ENCODE peak calls at places on chromosomes 6 and 20, in six cellular contexts. One of them, this sample, is unnamed.

GRCh38 chr6:52543262-52543661 is 33.6 kb downstream of the TRAM2 start:
- DNase-seq in cardiac septum: no peak
- DNase-seq in NT2/D1: no peak
- DNase-seq in activated T-cell treated with anti-CD3 and anti-CD28 coated beads for 24 hours: no peak
- DNase-seq in anterior cingulate cortex: no peak
- DNase-seq in lung: no peak
- DNase-seq in this sample: peak; percentile 36

GRCh38 chr20:34296468-34296867 is 6.7 kb downstream of the AHCY start:
- DNase-seq in cardiac septum: no peak
- DNase-seq in NT2/D1: no peak
- DNase-seq in activated T-cell treated with anti-CD3 and anti-CD28 coated beads for 24 hours: no peak
- DNase-seq in anterior cingulate cortex: no peak
- DNase-seq in lung: no peak
- DNase-seq in this sample: no peak

GRCh38 chr6:34938268-34938667 is 49.2 kb downstream of the ANKS1A start:
- DNase-seq in cardiac septum: no peak
- DNase-seq in NT2/D1: no peak
- DNase-seq in activated T-cell treated with anti-CD3 and anti-CD28 coated beads for 24 hours: no peak
- DNase-seq in anterior cingulate cortex: no peak
- DNase-seq in lung: no peak
- DNase-seq in this sample: no peak

GRCh38 chr6:42045538-42046460 is 4.5 kb upstream of the TAF8 start:
- DNase-seq in cardiac septum: peak; percentile 94
- DNase-seq in NT2/D1: peak; percentile 54
- DNase-seq in activated T-cell treated with anti-CD3 and anti-CD28 coated beads for 24 hours: peak; percentile 70
- DNase-seq in anterior cingulate cortex: peak; percentile 73
- DNase-seq in lung: peak; percentile 96
- DNase-seq in this sample: peak; percentile 93

GRCh38 chr20:50376179-50376887 is 133.8 kb upstream of the PTPN1 start:
- DNase-seq in cardiac septum: no peak
- DNase-seq in NT2/D1: no peak
- DNase-seq in activated T-cell treated with anti-CD3 and anti-CD28 coated beads for 24 hours: no peak
- DNase-seq in anterior cingulate cortex: no peak
- DNase-seq in lung: no peak
- DNase-seq in this sample: no peak

GRCh38 chr6:48826884-48827701 is 636.0 kb downstream of the MMUT start:
- DNase-seq in cardiac septum: no peak
- DNase-seq in NT2/D1: no peak
- DNase-seq in activated T-cell treated with anti-CD3 and anti-CD28 coated beads for 24 hours: no peak
- DNase-seq in anterior cingulate cortex: no peak
- DNase-seq in lung: no peak
- DNase-seq in this sample: peak; percentile 76

GRCh38 chr6:14656676-14657075 is 539.1 kb downstream of the CD83 start:
- DNase-seq in cardiac septum: no peak
- DNase-seq in NT2/D1: no peak
- DNase-seq in activated T-cell treated with anti-CD3 and anti-CD28 coated beads for 24 hours: no peak
- DNase-seq in anterior cingulate cortex: no peak
- DNase-seq in lung: no peak
- DNase-seq in this sample: no peak

GRCh38 chr6:12769556-12770255 is 53.1 kb downstream of the PHACTR1 start:
- DNase-seq in cardiac septum: no peak
- DNase-seq in NT2/D1: no peak
- DNase-seq in activated T-cell treated with anti-CD3 and anti-CD28 coated beads for 24 hours: no peak
- DNase-seq in anterior cingulate cortex: no peak
- DNase-seq in lung: no peak
- DNase-seq in this sample: no peak

GRCh38 chr6:154450498-154450897 is 60.0 kb downstream of the CNKSR3 start:
- DNase-seq in cardiac septum: no peak
- DNase-seq in NT2/D1: no peak
- DNase-seq in activated T-cell treated with anti-CD3 and anti-CD28 coated beads for 24 hours: no peak
- DNase-seq in anterior cingulate cortex: no peak
- DNase-seq in lung: no peak
- DNase-seq in this sample: no peak

GRCh38 chr6:4638641-4639040 is 137.6 kb upstream of the CDYL start:
- DNase-seq in cardiac septum: no peak
- DNase-seq in NT2/D1: no peak
- DNase-seq in activated T-cell treated with anti-CD3 and anti-CD28 coated beads for 24 hours: no peak
- DNase-seq in anterior cingulate cortex: no peak
- DNase-seq in lung: no peak
- DNase-seq in this sample: no peak

GRCh38 chr20:24763386-24764026 is 185.6 kb upstream of the CST7 start:
- DNase-seq in cardiac septum: peak; percentile 69
- DNase-seq in NT2/D1: no peak
- DNase-seq in activated T-cell treated with anti-CD3 and anti-CD28 coated beads for 24 hours: no peak
- DNase-seq in anterior cingulate cortex: peak; percentile 34
- DNase-seq in lung: no peak
- DNase-seq in this sample: no peak

GRCh38 chr20:37897008-37897548 is 5.8 kb upstream of the VSTM2L start:
- DNase-seq in cardiac septum: no peak
- DNase-seq in NT2/D1: no peak
- DNase-seq in activated T-cell treated with anti-CD3 and anti-CD28 coated beads for 24 hours: no peak
- DNase-seq in anterior cingulate cortex: no peak
- DNase-seq in lung: no peak
- DNase-seq in this sample: no peak

GRCh38 chr20:8082025-8082424 is 50.0 kb upstream of the PLCB1 start:
- DNase-seq in cardiac septum: no peak
- DNase-seq in NT2/D1: no peak
- DNase-seq in activated T-cell treated with anti-CD3 and anti-CD28 coated beads for 24 hours: no peak
- DNase-seq in anterior cingulate cortex: no peak
- DNase-seq in lung: no peak
- DNase-seq in this sample: no peak

GRCh38 chr6:154951400-154952200 is 43.5 kb upstream of the TIAM2 start:
- DNase-seq in cardiac septum: no peak
- DNase-seq in NT2/D1: no peak
- DNase-seq in activated T-cell treated with anti-CD3 and anti-CD28 coated beads for 24 hours: no peak
- DNase-seq in anterior cingulate cortex: no peak
- DNase-seq in lung: no peak
- DNase-seq in this sample: no peak

GRCh38 chr20:9323622-9324021 is 190.8 kb upstream of the LAMP5 start:
- DNase-seq in cardiac septum: no peak
- DNase-seq in NT2/D1: no peak
- DNase-seq in activated T-cell treated with anti-CD3 and anti-CD28 coated beads for 24 hours: no peak
- DNase-seq in anterior cingulate cortex: no peak
- DNase-seq in lung: no peak
- DNase-seq in this sample: no peak

GRCh38 chr20:32585519-32586127 is 490 bp upstream of the NOL4L start:
- DNase-seq in cardiac septum: no peak
- DNase-seq in NT2/D1: no peak
- DNase-seq in activated T-cell treated with anti-CD3 and anti-CD28 coated beads for 24 hours: no peak
- DNase-seq in anterior cingulate cortex: no peak
- DNase-seq in lung: no peak
- DNase-seq in this sample: no peak

GRCh38 chr20:53602661-53603060 is 9.0 kb upstream of the ZNF217 start:
- DNase-seq in cardiac septum: no peak
- DNase-seq in NT2/D1: no peak
- DNase-seq in activated T-cell treated with anti-CD3 and anti-CD28 coated beads for 24 hours: no peak
- DNase-seq in anterior cingulate cortex: no peak
- DNase-seq in lung: no peak
- DNase-seq in this sample: no peak